ENCODE peak calls at places on chromosomes 2 and 18, in eight cellular contexts. One of them, this sample, is unnamed.

GRCh38 chr2:231527955-231528635 is 2.1 kb downstream of the NMUR1 start:
- DNase-seq in stimulated activated CD4-positive, alpha-beta T cell treated with anti-CD3 and anti-CD28 coated beads, Interleukin-4, amount 100 ng/mL, for 48 hours: no peak
- DNase-seq in NCI-H2171 treated with DMSO at 0.1 percent for 48 hours: no peak
- DNase-seq in KG1: no peak
- DNase-seq in stimulated activated CD8-positive, alpha-beta memory T cell treated with anti-CD3 and anti-CD28 coated beads, Interleukin-7, amount 100 ng/mL, for 24 hours: no peak
- DNase-seq in WTC11: no peak
- DNase-seq in myocyte: no peak
- DNase-seq in T-cell: no peak
- DNase-seq in this sample: no peak

GRCh38 chr2:205276071-205276777 is 406.1 kb upstream of the NRP2 start:
- DNase-seq in stimulated activated CD4-positive, alpha-beta T cell treated with anti-CD3 and anti-CD28 coated beads, Interleukin-4, amount 100 ng/mL, for 48 hours: no peak
- DNase-seq in NCI-H2171 treated with DMSO at 0.1 percent for 48 hours: no peak
- DNase-seq in KG1: no peak
- DNase-seq in stimulated activated CD8-positive, alpha-beta memory T cell treated with anti-CD3 and anti-CD28 coated beads, Interleukin-7, amount 100 ng/mL, for 24 hours: no peak
- DNase-seq in WTC11: peak
- DNase-seq in myocyte: no peak
- DNase-seq in T-cell: no peak
- DNase-seq in this sample: no peak

GRCh38 chr2:133641497-133641896 is 73.2 kb upstream of the NCKAP5 start:
- DNase-seq in stimulated activated CD4-positive, alpha-beta T cell treated with anti-CD3 and anti-CD28 coated beads, Interleukin-4, amount 100 ng/mL, for 48 hours: no peak
- DNase-seq in NCI-H2171 treated with DMSO at 0.1 percent for 48 hours: no peak
- DNase-seq in KG1: no peak
- DNase-seq in stimulated activated CD8-positive, alpha-beta memory T cell treated with anti-CD3 and anti-CD28 coated beads, Interleukin-7, amount 100 ng/mL, for 24 hours: no peak
- DNase-seq in WTC11: peak
- DNase-seq in myocyte: no peak
- DNase-seq in T-cell: no peak
- DNase-seq in this sample: no peak

GRCh38 chr2:116160657-116161056 is 1653.8 kb upstream of the DDX18 start:
- DNase-seq in stimulated activated CD4-positive, alpha-beta T cell treated with anti-CD3 and anti-CD28 coated beads, Interleukin-4, amount 100 ng/mL, for 48 hours: no peak
- DNase-seq in NCI-H2171 treated with DMSO at 0.1 percent for 48 hours: no peak
- DNase-seq in KG1: no peak
- DNase-seq in stimulated activated CD8-positive, alpha-beta memory T cell treated with anti-CD3 and anti-CD28 coated beads, Interleukin-7, amount 100 ng/mL, for 24 hours: no peak
- DNase-seq in WTC11: no peak
- DNase-seq in myocyte: no peak
- DNase-seq in T-cell: no peak
- DNase-seq in this sample: no peak

GRCh38 chr2:105391058-105391627 is 7.7 kb downstream of the FHL2 start:
- DNase-seq in stimulated activated CD4-positive, alpha-beta T cell treated with anti-CD3 and anti-CD28 coated beads, Interleukin-4, amount 100 ng/mL, for 48 hours: no peak
- DNase-seq in NCI-H2171 treated with DMSO at 0.1 percent for 48 hours: no peak
- DNase-seq in KG1: no peak
- DNase-seq in stimulated activated CD8-positive, alpha-beta memory T cell treated with anti-CD3 and anti-CD28 coated beads, Interleukin-7, amount 100 ng/mL, for 24 hours: no peak
- DNase-seq in WTC11: no peak
- DNase-seq in myocyte: no peak
- DNase-seq in T-cell: no peak
- DNase-seq in this sample: no peak

GRCh38 chr2:201932511-201932910 is 101.1 kb upstream of the FZD7 start:
- DNase-seq in stimulated activated CD4-positive, alpha-beta T cell treated with anti-CD3 and anti-CD28 coated beads, Interleukin-4, amount 100 ng/mL, for 48 hours: no peak
- DNase-seq in NCI-H2171 treated with DMSO at 0.1 percent for 48 hours: peak
- DNase-seq in KG1: no peak
- DNase-seq in stimulated activated CD8-positive, alpha-beta memory T cell treated with anti-CD3 and anti-CD28 coated beads, Interleukin-7, amount 100 ng/mL, for 24 hours: no peak
- DNase-seq in WTC11: no peak
- DNase-seq in myocyte: peak
- DNase-seq in T-cell: no peak
- DNase-seq in this sample: no peak

GRCh38 chr2:197134206-197134605 is 176.4 kb downstream of the ANKRD44 start:
- DNase-seq in stimulated activated CD4-positive, alpha-beta T cell treated with anti-CD3 and anti-CD28 coated beads, Interleukin-4, amount 100 ng/mL, for 48 hours: no peak
- DNase-seq in NCI-H2171 treated with DMSO at 0.1 percent for 48 hours: no peak
- DNase-seq in KG1: no peak
- DNase-seq in stimulated activated CD8-positive, alpha-beta memory T cell treated with anti-CD3 and anti-CD28 coated beads, Interleukin-7, amount 100 ng/mL, for 24 hours: no peak
- DNase-seq in WTC11: no peak
- DNase-seq in myocyte: no peak
- DNase-seq in T-cell: no peak
- DNase-seq in this sample: no peak

GRCh38 chr2:220226541-220226940 is 599.1 kb downstream of the SLC4A3 start:
- DNase-seq in stimulated activated CD4-positive, alpha-beta T cell treated with anti-CD3 and anti-CD28 coated beads, Interleukin-4, amount 100 ng/mL, for 48 hours: no peak
- DNase-seq in NCI-H2171 treated with DMSO at 0.1 percent for 48 hours: no peak
- DNase-seq in KG1: no peak
- DNase-seq in stimulated activated CD8-positive, alpha-beta memory T cell treated with anti-CD3 and anti-CD28 coated beads, Interleukin-7, amount 100 ng/mL, for 24 hours: no peak
- DNase-seq in WTC11: no peak
- DNase-seq in myocyte: no peak
- DNase-seq in T-cell: no peak
- DNase-seq in this sample: no peak

GRCh38 chr18:21968334-21968733 is 201.1 kb upstream of the GATA6 start:
- DNase-seq in stimulated activated CD4-positive, alpha-beta T cell treated with anti-CD3 and anti-CD28 coated beads, Interleukin-4, amount 100 ng/mL, for 48 hours: no peak
- DNase-seq in NCI-H2171 treated with DMSO at 0.1 percent for 48 hours: no peak
- DNase-seq in KG1: no peak
- DNase-seq in stimulated activated CD8-positive, alpha-beta memory T cell treated with anti-CD3 and anti-CD28 coated beads, Interleukin-7, amount 100 ng/mL, for 24 hours: no peak
- DNase-seq in WTC11: no peak
- DNase-seq in myocyte: no peak
- DNase-seq in T-cell: no peak
- DNase-seq in this sample: no peak

GRCh38 chr2:239558661-239559060 is 157.8 kb upstream of the HDAC4 start:
- DNase-seq in stimulated activated CD4-positive, alpha-beta T cell treated with anti-CD3 and anti-CD28 coated beads, Interleukin-4, amount 100 ng/mL, for 48 hours: no peak
- DNase-seq in NCI-H2171 treated with DMSO at 0.1 percent for 48 hours: no peak
- DNase-seq in KG1: no peak
- DNase-seq in stimulated activated CD8-positive, alpha-beta memory T cell treated with anti-CD3 and anti-CD28 coated beads, Interleukin-7, amount 100 ng/mL, for 24 hours: no peak
- DNase-seq in WTC11: no peak
- DNase-seq in myocyte: no peak
- DNase-seq in T-cell: no peak
- DNase-seq in this sample: no peak

GRCh38 chr2:109547280-109547679 is 66.5 kb downstream of the SEPTIN10 start:
- DNase-seq in stimulated activated CD4-positive, alpha-beta T cell treated with anti-CD3 and anti-CD28 coated beads, Interleukin-4, amount 100 ng/mL, for 48 hours: no peak
- DNase-seq in NCI-H2171 treated with DMSO at 0.1 percent for 48 hours: no peak
- DNase-seq in KG1: no peak
- DNase-seq in stimulated activated CD8-positive, alpha-beta memory T cell treated with anti-CD3 and anti-CD28 coated beads, Interleukin-7, amount 100 ng/mL, for 24 hours: no peak
- DNase-seq in WTC11: no peak
- DNase-seq in myocyte: no peak
- DNase-seq in T-cell: no peak
- DNase-seq in this sample: no peak

GRCh38 chr18:55869965-55870585 is 282.1 kb upstream of the TCF4 start:
- DNase-seq in stimulated activated CD4-positive, alpha-beta T cell treated with anti-CD3 and anti-CD28 coated beads, Interleukin-4, amount 100 ng/mL, for 48 hours: no peak
- DNase-seq in NCI-H2171 treated with DMSO at 0.1 percent for 48 hours: no peak
- DNase-seq in KG1: no peak
- DNase-seq in stimulated activated CD8-positive, alpha-beta memory T cell treated with anti-CD3 and anti-CD28 coated beads, Interleukin-7, amount 100 ng/mL, for 24 hours: no peak
- DNase-seq in WTC11: no peak
- DNase-seq in myocyte: no peak
- DNase-seq in T-cell: no peak
- DNase-seq in this sample: no peak

GRCh38 chr18:45169610-45170009 is 445.7 kb upstream of the SLC14A2 start:
- DNase-seq in stimulated activated CD4-positive, alpha-beta T cell treated with anti-CD3 and anti-CD28 coated beads, Interleukin-4, amount 100 ng/mL, for 48 hours: no peak
- DNase-seq in NCI-H2171 treated with DMSO at 0.1 percent for 48 hours: peak
- DNase-seq in KG1: no peak
- DNase-seq in stimulated activated CD8-positive, alpha-beta memory T cell treated with anti-CD3 and anti-CD28 coated beads, Interleukin-7, amount 100 ng/mL, for 24 hours: no peak
- DNase-seq in WTC11: no peak
- DNase-seq in myocyte: peak
- DNase-seq in T-cell: no peak
- DNase-seq in this sample: no peak

GRCh38 chr2:238997684-238998083 is 149.8 kb downstream of the TWIST2 start:
- DNase-seq in stimulated activated CD4-positive, alpha-beta T cell treated with anti-CD3 and anti-CD28 coated beads, Interleukin-4, amount 100 ng/mL, for 48 hours: no peak
- DNase-seq in NCI-H2171 treated with DMSO at 0.1 percent for 48 hours: peak
- DNase-seq in KG1: no peak
- DNase-seq in stimulated activated CD8-positive, alpha-beta memory T cell treated with anti-CD3 and anti-CD28 coated beads, Interleukin-7, amount 100 ng/mL, for 24 hours: no peak
- DNase-seq in WTC11: no peak
- DNase-seq in myocyte: no peak
- DNase-seq in T-cell: no peak
- DNase-seq in this sample: no peak

GRCh38 chr18:74944676-74945075 is 264.3 kb downstream of the PTGR3 start:
- DNase-seq in stimulated activated CD4-positive, alpha-beta T cell treated with anti-CD3 and anti-CD28 coated beads, Interleukin-4, amount 100 ng/mL, for 48 hours: no peak
- DNase-seq in NCI-H2171 treated with DMSO at 0.1 percent for 48 hours: no peak
- DNase-seq in KG1: no peak
- DNase-seq in stimulated activated CD8-positive, alpha-beta memory T cell treated with anti-CD3 and anti-CD28 coated beads, Interleukin-7, amount 100 ng/mL, for 24 hours: no peak
- DNase-seq in WTC11: no peak
- DNase-seq in myocyte: no peak
- DNase-seq in T-cell: no peak
- DNase-seq in this sample: no peak

GRCh38 chr18:3651266-3651665 is 201.3 kb downstream of the TGIF1 start:
- DNase-seq in stimulated activated CD4-positive, alpha-beta T cell treated with anti-CD3 and anti-CD28 coated beads, Interleukin-4, amount 100 ng/mL, for 48 hours: no peak
- DNase-seq in NCI-H2171 treated with DMSO at 0.1 percent for 48 hours: no peak
- DNase-seq in KG1: no peak
- DNase-seq in stimulated activated CD8-positive, alpha-beta memory T cell treated with anti-CD3 and anti-CD28 coated beads, Interleukin-7, amount 100 ng/mL, for 24 hours: no peak
- DNase-seq in WTC11: no peak
- DNase-seq in myocyte: no peak
- DNase-seq in T-cell: no peak
- DNase-seq in this sample: no peak

GRCh38 chr2:36482576-36483214 is 115.3 kb downstream of the FEZ2 start:
- DNase-seq in stimulated activated CD4-positive, alpha-beta T cell treated with anti-CD3 and anti-CD28 coated beads, Interleukin-4, amount 100 ng/mL, for 48 hours: no peak
- DNase-seq in NCI-H2171 treated with DMSO at 0.1 percent for 48 hours: no peak
- DNase-seq in KG1: no peak
- DNase-seq in stimulated activated CD8-positive, alpha-beta memory T cell treated with anti-CD3 and anti-CD28 coated beads, Interleukin-7, amount 100 ng/mL, for 24 hours: no peak
- DNase-seq in WTC11: no peak
- DNase-seq in myocyte: no peak
- DNase-seq in T-cell: no peak
- DNase-seq in this sample: no peak

GRCh38 chr2:160499865-160500264 is 6.3 kb upstream of the RBMS1 start:
- DNase-seq in stimulated activated CD4-positive, alpha-beta T cell treated with anti-CD3 and anti-CD28 coated beads, Interleukin-4, amount 100 ng/mL, for 48 hours: no peak
- DNase-seq in NCI-H2171 treated with DMSO at 0.1 percent for 48 hours: no peak
- DNase-seq in KG1: no peak
- DNase-seq in stimulated activated CD8-positive, alpha-beta memory T cell treated with anti-CD3 and anti-CD28 coated beads, Interleukin-7, amount 100 ng/mL, for 24 hours: no peak
- DNase-seq in WTC11: no peak
- DNase-seq in myocyte: no peak
- DNase-seq in T-cell: no peak
- DNase-seq in this sample: no peak

GRCh38 chr2:144325086-144325485 is 194.8 kb downstream of the ZEB2 start:
- DNase-seq in stimulated activated CD4-positive, alpha-beta T cell treated with anti-CD3 and anti-CD28 coated beads, Interleukin-4, amount 100 ng/mL, for 48 hours: no peak
- DNase-seq in NCI-H2171 treated with DMSO at 0.1 percent for 48 hours: no peak
- DNase-seq in KG1: no peak
- DNase-seq in stimulated activated CD8-positive, alpha-beta memory T cell treated with anti-CD3 and anti-CD28 coated beads, Interleukin-7, amount 100 ng/mL, for 24 hours: no peak
- DNase-seq in WTC11: no peak
- DNase-seq in myocyte: peak
- DNase-seq in T-cell: peak
- DNase-seq in this sample: no peak

GRCh38 chr18:79590191-79591039 is 89.2 kb upstream of the CTDP1 start:
- DNase-seq in stimulated activated CD4-positive, alpha-beta T cell treated with anti-CD3 and anti-CD28 coated beads, Interleukin-4, amount 100 ng/mL, for 48 hours: no peak
- DNase-seq in NCI-H2171 treated with DMSO at 0.1 percent for 48 hours: no peak
- DNase-seq in KG1: no peak
- DNase-seq in stimulated activated CD8-positive, alpha-beta memory T cell treated with anti-CD3 and anti-CD28 coated beads, Interleukin-7, amount 100 ng/mL, for 24 hours: no peak
- DNase-seq in WTC11: no peak
- DNase-seq in myocyte: peak
- DNase-seq in T-cell: no peak
- DNase-seq in this sample: no peak

GRCh38 chr2:150586858-150587257 is 99.4 kb upstream of the RND3 start:
- DNase-seq in stimulated activated CD4-positive, alpha-beta T cell treated with anti-CD3 and anti-CD28 coated beads, Interleukin-4, amount 100 ng/mL, for 48 hours: no peak
- DNase-seq in NCI-H2171 treated with DMSO at 0.1 percent for 48 hours: no peak
- DNase-seq in KG1: no peak
- DNase-seq in stimulated activated CD8-positive, alpha-beta memory T cell treated with anti-CD3 and anti-CD28 coated beads, Interleukin-7, amount 100 ng/mL, for 24 hours: no peak
- DNase-seq in WTC11: no peak
- DNase-seq in myocyte: no peak
- DNase-seq in T-cell: no peak
- DNase-seq in this sample: no peak

GRCh38 chr18:68454511-68455228 is 260.2 kb downstream of the TMX3 start:
- DNase-seq in stimulated activated CD4-positive, alpha-beta T cell treated with anti-CD3 and anti-CD28 coated beads, Interleukin-4, amount 100 ng/mL, for 48 hours: no peak
- DNase-seq in NCI-H2171 treated with DMSO at 0.1 percent for 48 hours: no peak
- DNase-seq in KG1: no peak
- DNase-seq in stimulated activated CD8-positive, alpha-beta memory T cell treated with anti-CD3 and anti-CD28 coated beads, Interleukin-7, amount 100 ng/mL, for 24 hours: no peak
- DNase-seq in WTC11: no peak
- DNase-seq in myocyte: peak
- DNase-seq in T-cell: no peak
- DNase-seq in this sample: no peak

GRCh38 chr2:120381192-120381591 is 35.3 kb downstream of the INHBB start:
- DNase-seq in stimulated activated CD4-positive, alpha-beta T cell treated with anti-CD3 and anti-CD28 coated beads, Interleukin-4, amount 100 ng/mL, for 48 hours: no peak
- DNase-seq in NCI-H2171 treated with DMSO at 0.1 percent for 48 hours: no peak
- DNase-seq in KG1: no peak
- DNase-seq in stimulated activated CD8-positive, alpha-beta memory T cell treated with anti-CD3 and anti-CD28 coated beads, Interleukin-7, amount 100 ng/mL, for 24 hours: no peak
- DNase-seq in WTC11: no peak
- DNase-seq in myocyte: no peak
- DNase-seq in T-cell: no peak
- DNase-seq in this sample: no peak

GRCh38 chr2:86413296-86414085 is 27.7 kb upstream of the KDM3A start:
- DNase-seq in stimulated activated CD4-positive, alpha-beta T cell treated with anti-CD3 and anti-CD28 coated beads, Interleukin-4, amount 100 ng/mL, for 48 hours: no peak
- DNase-seq in NCI-H2171 treated with DMSO at 0.1 percent for 48 hours: no peak
- DNase-seq in KG1: no peak
- DNase-seq in stimulated activated CD8-positive, alpha-beta memory T cell treated with anti-CD3 and anti-CD28 coated beads, Interleukin-7, amount 100 ng/mL, for 24 hours: no peak
- DNase-seq in WTC11: no peak
- DNase-seq in myocyte: peak
- DNase-seq in T-cell: no peak
- DNase-seq in this sample: no peak

GRCh38 chr2:223580951-223581350 is 21.2 kb downstream of the SCG2 start:
- DNase-seq in stimulated activated CD4-positive, alpha-beta T cell treated with anti-CD3 and anti-CD28 coated beads, Interleukin-4, amount 100 ng/mL, for 48 hours: no peak
- DNase-seq in NCI-H2171 treated with DMSO at 0.1 percent for 48 hours: peak
- DNase-seq in KG1: no peak
- DNase-seq in stimulated activated CD8-positive, alpha-beta memory T cell treated with anti-CD3 and anti-CD28 coated beads, Interleukin-7, amount 100 ng/mL, for 24 hours: no peak
- DNase-seq in WTC11: no peak
- DNase-seq in myocyte: peak
- DNase-seq in T-cell: no peak
- DNase-seq in this sample: no peak

GRCh38 chr2:158755738-158756137 is 39.4 kb upstream of the DAPL1 start:
- DNase-seq in stimulated activated CD4-positive, alpha-beta T cell treated with anti-CD3 and anti-CD28 coated beads, Interleukin-4, amount 100 ng/mL, for 48 hours: no peak
- DNase-seq in NCI-H2171 treated with DMSO at 0.1 percent for 48 hours: peak
- DNase-seq in KG1: peak
- DNase-seq in stimulated activated CD8-positive, alpha-beta memory T cell treated with anti-CD3 and anti-CD28 coated beads, Interleukin-7, amount 100 ng/mL, for 24 hours: no peak
- DNase-seq in WTC11: peak
- DNase-seq in myocyte: no peak
- DNase-seq in T-cell: no peak
- DNase-seq in this sample: peak

GRCh38 chr2:126859631-126860030 is 39.1 kb upstream of the TEX51 start:
- DNase-seq in stimulated activated CD4-positive, alpha-beta T cell treated with anti-CD3 and anti-CD28 coated beads, Interleukin-4, amount 100 ng/mL, for 48 hours: no peak
- DNase-seq in NCI-H2171 treated with DMSO at 0.1 percent for 48 hours: no peak
- DNase-seq in KG1: no peak
- DNase-seq in stimulated activated CD8-positive, alpha-beta memory T cell treated with anti-CD3 and anti-CD28 coated beads, Interleukin-7, amount 100 ng/mL, for 24 hours: no peak
- DNase-seq in WTC11: no peak
- DNase-seq in myocyte: no peak
- DNase-seq in T-cell: no peak
- DNase-seq in this sample: no peak

GRCh38 chr2:8242734-8243133 is 439.1 kb upstream of the ID2 start:
- DNase-seq in stimulated activated CD4-positive, alpha-beta T cell treated with anti-CD3 and anti-CD28 coated beads, Interleukin-4, amount 100 ng/mL, for 48 hours: no peak
- DNase-seq in NCI-H2171 treated with DMSO at 0.1 percent for 48 hours: no peak
- DNase-seq in KG1: no peak
- DNase-seq in stimulated activated CD8-positive, alpha-beta memory T cell treated with anti-CD3 and anti-CD28 coated beads, Interleukin-7, amount 100 ng/mL, for 24 hours: no peak
- DNase-seq in WTC11: no peak
- DNase-seq in myocyte: no peak
- DNase-seq in T-cell: no peak
- DNase-seq in this sample: peak

This sample was measured in AML-193.